ENCODE peak calls at places on chromosome 21, in seven cellular contexts. H is COLO829, I is mammary epithelial cell, V is H54, E is GM13976, Q is GM03348, J is hippocampal formation. W is an unnamed sample.

GRCh38 chr21:16169102-16169511 is 439.3 kb downstream of the USP25 start:
- DNase-seq in E (no peak), V (no peak), I (no peak), J (no peak), H (no peak), Q (peak; percentile 21), W (no peak)

GRCh38 chr21:37855568-37856391 is 60.5 kb downstream of the KCNJ6 start:
- DNase-seq in V (no peak), I (no peak), E (no peak), H (no peak), J (no peak), Q (peak; percentile 68), W (no peak)

GRCh38 chr21:17745086-17745485 is 74.1 kb downstream of the C21orf91 start:
- DNase-seq in I (no peak), V (no peak), J (no peak), H (no peak), E (no peak), Q (no peak), W (no peak)

GRCh38 chr21:25691931-25692330 is 42.8 kb downstream of the ATP5PF start:
- DNase-seq in J (no peak), V (no peak), E (no peak), Q (no peak), I (no peak), H (no peak), W (no peak)

GRCh38 chr21:31284797-31285397 is 59.2 kb downstream of the TIAM1 start:
- DNase-seq in V (peak; percentile 55), J (no peak), Q (peak; percentile 23), E (no peak), H (no peak), I (peak; percentile 14), W (no peak)

GRCh38 chr21:39141502-39141901 is 41.7 kb downstream of the PSMG1 start:
- DNase-seq in Q (peak; percentile 63), V (no peak), I (no peak), H (no peak), E (no peak), J (no peak), W (no peak)

GRCh38 chr21:46334351-46335140 is 10.6 kb downstream of the PCNT start:
- DNase-seq in I (no peak), E (no peak), J (no peak), H (no peak), V (no peak), Q (no peak), W (no peak)

GRCh38 chr21:36703626-36704280 is 4.8 kb downstream of the SIM2 start:
- DNase-seq in V (no peak), Q (no peak), J (no peak), I (no peak), H (no peak), E (peak; percentile 27), W (no peak)

GRCh38 chr21:15151385-15152103 is 86.7 kb upstream of the NRIP1 start:
- DNase-seq in Q (no peak), I (no peak), V (no peak), E (no peak), J (no peak), H (no peak), W (no peak)

GRCh38 chr21:32771134-32771523 is 426 bp downstream of the PAXBP1 start:
- DNase-seq in V (peak; percentile 64), I (peak; percentile 62), J (no peak), E (peak; percentile 77), Q (peak; percentile 81), H (peak; percentile 23), W (peak; percentile 44)

GRCh38 chr21:45979141-45979631 is 2.4 kb upstream of the COL6A1 start:
- DNase-seq in J (no peak), I (no peak), Q (peak; percentile 23), H (no peak), E (no peak), V (no peak), W (no peak)

GRCh38 chr21:33127154-33127893 is 57.4 kb downstream of the OLIG1 start:
- DNase-seq in I (peak; percentile 44), V (peak; percentile 84), Q (peak; percentile 83), E (peak; percentile 75), J (peak; percentile 87), H (peak; percentile 66), W (peak; percentile 90)

GRCh38 chr21:42523941-42524340 is 10.3 kb downstream of the SLC37A1 start:
- DNase-seq in V (no peak), H (no peak), E (no peak), J (no peak), Q (no peak), I (no peak), W (no peak)

GRCh38 chr21:46153259-46154154 is 1.9 kb downstream of the FTCD start:
- DNase-seq in Q (peak; percentile 93), V (peak; percentile 72), I (no peak), E (peak; percentile 85), J (no peak), H (no peak), W (peak; percentile 52)

GRCh38 chr21:33133912-33134311 is 64.0 kb downstream of the OLIG1 start:
- DNase-seq in H (no peak), Q (no peak), V (no peak), J (no peak), E (no peak), I (no peak), W (no peak)

GRCh38 chr21:44870748-44871495 is 2.6 kb downstream of the PTTG1IP start:
- DNase-seq in J (no peak), I (peak; percentile 73), E (no peak), V (no peak), Q (no peak), H (no peak), W (peak; percentile 82)

GRCh38 chr21:43287974-43288755 is 119.4 kb downstream of the CRYAA start:
- DNase-seq in Q (no peak), V (no peak), I (no peak), H (peak; percentile 34), J (no peak), E (no peak), W (peak; percentile 52)

GRCh38 chr21:15298306-15298705 is 233.5 kb upstream of the NRIP1 start:
- DNase-seq in V (no peak), Q (no peak), H (no peak), J (no peak), E (no peak), I (no peak), W (no peak)

GRCh38 chr21:25569711-25570110 is 37.6 kb downstream of the MRPL39 start:
- DNase-seq in J (no peak), E (no peak), H (no peak), V (no peak), Q (no peak), I (no peak), W (no peak)

GRCh38 chr21:42423197-42423675 is 19.5 kb downstream of the UBASH3A start:
- DNase-seq in V (no peak), E (peak; percentile 58), H (no peak), I (no peak), Q (no peak), J (no peak), W (no peak)

GRCh38 chr21:36175771-36176565 is 19.3 kb downstream of the DOP1B start:
- DNase-seq in I (no peak), E (no peak), Q (no peak), J (no peak), H (no peak), V (no peak), W (no peak)

GRCh38 chr21:38219049-38219628 is 37.7 kb upstream of the KCNJ15 start:
- DNase-seq in J (peak; percentile 3), E (peak; percentile 46), V (peak; percentile 38), H (peak; percentile 49), Q (peak; percentile 83), I (peak; percentile 63), W (peak; percentile 66)

GRCh38 chr21:35641271-35642016 is 418.9 kb downstream of the SETD4 start:
- DNase-seq in E (no peak), H (no peak), J (no peak), Q (peak; percentile 66), I (no peak), V (no peak), W (no peak)

GRCh38 chr21:44574457-44575306 is 1.2 kb downstream of the KRTAP10-4 start:
- DNase-seq in H (no peak), V (no peak), Q (no peak), J (no peak), E (no peak), I (no peak), W (no peak)

GRCh38 chr21:34970566-34970965 is 78.5 kb downstream of the RUNX1 start:
- DNase-seq in J (no peak), I (no peak), Q (no peak), V (no peak), E (no peak), H (no peak), W (no peak)

GRCh38 chr21:45299026-45299863 is 11.6 kb upstream of the POFUT2 start:
- DNase-seq in H (no peak), Q (no peak), V (no peak), I (no peak), E (no peak), J (no peak), W (no peak)

W was measured in SK-MEL-5.